ENCODE peak calls at places on chromosomes 3 and 15, in five cellular contexts. T is pancreas; W is CD8-positive, alpha-beta memory T cell; H is adrenal gland; J is CD4-positive, CD25-positive, alpha-beta regulatory T cell. Y is an unnamed sample.
A peak's percentile ranks its signal among the peaks of the same experiment; 100 is the strongest.

GRCh38 chr3:107240183-107241091 is 136.8 kb upstream of the CCDC54 start:
- DNase-seq in T (peak; percentile 81), W (peak; percentile 69), H (peak; percentile 84), J (peak; percentile 82), Y (peak; percentile 38)

GRCh38 chr15:35439291-35439690 is 106.7 kb downstream of the DPH6 start:
- DNase-seq in T (no peak), W (no peak), H (no peak), J (no peak), Y (no peak)

GRCh38 chr3:18234717-18235335 is 190.3 kb downstream of the SATB1 start:
- DNase-seq in T (no peak), W (no peak), H (no peak), J (no peak), Y (no peak)

GRCh38 chr15:101024709-101025108 is 105.6 kb downstream of the LRRK1 start:
- DNase-seq in T (no peak), W (no peak), H (peak; percentile 50), J (no peak), Y (no peak)

GRCh38 chr3:126941721-126942270 is 41.1 kb upstream of the PLXNA1 start:
- DNase-seq in T (no peak), W (no peak), H (no peak), J (no peak), Y (no peak)

GRCh38 chr3:114626751-114627150 is 332.9 kb downstream of the TIGIT start:
- DNase-seq in T (no peak), W (no peak), H (no peak), J (no peak), Y (no peak)

GRCh38 chr3:13346481-13347389 is 73.4 kb downstream of the NUP210 start:
- DNase-seq in T (peak; percentile 45), W (peak; percentile 83), H (peak; percentile 69), J (peak; percentile 90), Y (peak; percentile 66)

GRCh38 chr3:9351709-9352126 is 11.1 kb upstream of the THUMPD3 start:
- DNase-seq in T (no peak), W (no peak), H (no peak), J (no peak), Y (no peak)

GRCh38 chr3:170180107-170180951 is 1.2 kb downstream of the PHC3 start:
- DNase-seq in T (no peak), W (peak; percentile 27), H (no peak), J (peak; percentile 73), Y (no peak)

GRCh38 chr3:149575213-149575961 is 82.4 kb downstream of the WWTR1 start:
- DNase-seq in T (no peak), W (no peak), H (no peak), J (no peak), Y (no peak)

GRCh38 chr3:111596328-111596727 is 1.2 kb upstream of the ZBED2 start:
- DNase-seq in T (no peak), W (no peak), H (no peak), J (peak; percentile 46), Y (no peak)

GRCh38 chr3:111594205-111594604 is 941 bp downstream of the ZBED2 start:
- DNase-seq in T (no peak), W (no peak), H (no peak), J (peak; percentile 42), Y (no peak)

GRCh38 chr3:111593666-111594065 is 1.5 kb downstream of the ZBED2 start:
- DNase-seq in T (peak; percentile 50), W (no peak), H (no peak), J (no peak), Y (no peak)

GRCh38 chr3:111594781-111595180 is 365 bp downstream of the ZBED2 start:
- DNase-seq in T (no peak), W (no peak), H (no peak), J (no peak), Y (no peak)

DNA sequence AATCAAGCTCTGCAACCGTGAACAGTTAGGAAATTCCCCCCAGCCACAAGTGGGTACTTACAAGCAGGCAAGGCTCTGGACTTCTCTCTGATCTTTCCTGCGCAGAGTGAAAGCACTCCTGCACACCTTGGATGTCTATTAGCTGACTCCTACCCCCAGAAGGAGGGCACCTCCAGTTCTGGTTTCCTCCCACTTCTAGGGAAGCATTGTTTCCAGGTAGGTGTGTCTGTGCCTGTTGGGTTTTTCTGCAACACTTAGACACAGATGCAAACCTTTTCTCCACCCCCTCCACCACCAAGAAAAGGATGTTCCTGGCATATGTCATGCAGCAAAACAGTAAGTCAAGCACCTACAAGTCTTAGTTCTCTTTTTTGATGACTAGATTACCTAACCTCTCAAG is at the start of gene ZBED2:
- DNase-seq in T (no peak), W (no peak), H (no peak), J (peak; percentile 45), Y (no peak)
- H3K4me3 ChIP-seq in T (no peak within 1 kb of the TSS), W (no peak within 1 kb of the TSS), H (no peak within 1 kb of the TSS), J (peak within 1 kb of the TSS; percentile 2), Y (no peak within 1 kb of the TSS)

GRCh38 chr3:46926039-46926438 is 48.5 kb downstream of the PTH1R start:
- DNase-seq in T (peak; percentile 54), W (no peak), H (peak; percentile 91), J (no peak), Y (no peak)
- H3K27ac ChIP-seq in T (no peak overlapping the region), W (no peak overlapping the region), H (peak overlapping the region; percentile 82), J (no peak overlapping the region), Y (no peak overlapping the region)

GRCh38 chr3:104101736-104102135 is 1265.0 kb upstream of the ALCAM start:
- DNase-seq in T (no peak), W (no peak), H (no peak), J (no peak), Y (no peak)
- H3K4me3 ChIP-seq in T (no peak overlapping the region), W (no peak overlapping the region), H (no peak overlapping the region), J (no peak overlapping the region), Y (no peak overlapping the region)

DNA sequence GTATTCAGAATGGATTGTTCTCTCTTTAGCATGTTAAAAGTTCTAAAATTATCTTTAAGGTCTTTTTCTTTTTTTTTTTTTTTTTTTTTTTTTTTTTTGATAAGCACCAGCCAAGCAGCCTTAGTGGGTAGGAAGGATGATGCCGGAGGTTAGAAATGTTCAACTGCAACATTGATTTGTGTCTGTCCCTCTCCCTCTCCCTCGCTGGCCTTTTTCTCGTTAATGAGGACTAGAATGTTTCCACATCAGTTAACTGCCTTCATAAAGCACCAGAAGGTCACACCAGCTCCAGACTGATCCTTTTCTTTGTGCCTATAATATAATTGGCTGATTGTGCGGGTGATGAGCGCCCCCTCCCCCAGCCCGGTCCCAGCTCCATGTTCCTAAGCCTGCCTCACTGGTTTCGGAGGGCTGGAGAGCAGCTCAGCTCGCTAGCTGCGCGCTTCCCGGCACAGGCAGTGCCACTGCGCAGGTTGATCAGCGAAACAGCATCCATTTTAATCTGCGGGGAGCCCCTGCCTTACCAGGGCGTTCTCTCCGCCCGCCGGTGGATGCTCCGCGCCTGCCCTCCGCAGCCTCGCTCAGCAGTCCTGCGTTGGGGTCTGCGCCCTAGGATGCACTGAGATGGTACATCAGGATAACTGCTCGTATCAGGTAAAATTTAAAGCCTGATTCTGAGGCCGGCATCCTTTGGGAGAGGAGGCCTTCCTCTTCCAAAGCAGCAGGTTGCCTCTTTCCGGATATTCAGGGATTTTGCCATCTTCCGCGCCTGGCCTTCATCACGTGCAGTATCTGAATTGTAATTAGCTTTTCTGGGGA is 148.9 kb upstream of the IL12A start:
- DNase-seq in T (no peak), W (no peak), H (peak; percentile 78), J (no peak), Y (no peak)
- H3K27ac ChIP-seq in T (no peak within 1 kb of the TSS), W (no peak within 1 kb of the TSS), H (peak within 1 kb of the TSS; percentile 33), J (no peak within 1 kb of the TSS), Y (no peak within 1 kb of the TSS)

DNA sequence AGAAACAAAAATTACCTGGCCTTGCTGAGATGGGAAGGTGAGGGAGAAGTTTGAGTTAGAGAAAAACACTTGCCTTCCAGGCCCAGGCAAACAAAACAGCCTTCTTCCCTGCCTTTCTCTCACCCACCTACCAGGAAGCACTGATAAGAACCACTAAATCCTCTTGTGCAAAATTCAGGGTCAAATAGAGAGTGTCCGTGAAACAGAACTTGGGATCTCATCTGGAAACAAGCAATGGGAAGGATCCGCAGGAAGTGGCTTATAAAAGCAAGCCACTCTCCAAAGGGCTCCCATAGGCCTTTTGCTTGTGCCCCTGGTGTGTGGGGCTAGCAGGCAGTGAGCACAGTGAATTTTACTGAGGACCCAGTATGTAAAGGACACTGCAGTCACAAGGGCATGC is 11.0 kb downstream of the ADAMTS9 start:
- DNase-seq in T (no peak), W (no peak), H (no peak), J (no peak), Y (no peak)
- H3K4me3 ChIP-seq in T (no peak overlapping the region), W (no peak overlapping the region), H (no peak overlapping the region), J (no peak overlapping the region), Y (no peak overlapping the region)